ENCODE peak calls at places on chromosomes 7 and 10, in six cellular contexts. X is heart left ventricle, P is DND-41, U is dorsolateral prefrontal cortex, W is coronary artery, C is choroid plexus epithelial cell. S is an unnamed sample.

GRCh38 chr7:21550821-21551531 is 8.1 kb downstream of the DNAH11 start:
- DNase-seq in X (no peak), P (no peak), U (no peak), W (no peak), C (no peak), S (no peak)

GRCh38 chr10:80260295-80261243 is 28.9 kb downstream of the MAT1A start:
- DNase-seq in X (no peak), P (peak; percentile 39), U (no peak), W (no peak), C (peak; percentile 25), S (no peak)

GRCh38 chr7:94391716-94392390 is 2.8 kb upstream of the COL1A2 start:
- DNase-seq in X (peak; percentile 31), P (no peak), U (no peak), W (no peak), C (peak; percentile 95), S (no peak)

GRCh38 chr10:66307826-66308225 is 618.0 kb upstream of the LRRTM3 start:
- DNase-seq in X (no peak), P (no peak), U (no peak), W (no peak), C (no peak), S (no peak)

GRCh38 chr10:86670290-86670811 is 2.0 kb downstream of the LDB3 start:
- DNase-seq in X (peak; percentile 72), P (no peak), U (no peak), W (no peak), C (no peak), S (no peak)

GRCh38 chr7:55019329-55019690 is 493 bp downstream of the EGFR start:
- DNase-seq in X (peak; percentile 81), P (no peak), U (no peak), W (peak; percentile 85), C (no peak), S (no peak)

GRCh38 chr7:134844200-134844599 is 64.8 kb downstream of the CALD1 start:
- DNase-seq in X (no peak), P (no peak), U (no peak), W (no peak), C (no peak), S (no peak)

GRCh38 chr10:77513783-77514331 is 123.8 kb downstream of the KCNMA1 start:
- DNase-seq in X (peak; percentile 54), P (no peak), U (no peak), W (peak; percentile 89), C (peak; percentile 55), S (no peak)

GRCh38 chr7:69577221-69577620 is 21.1 kb upstream of the AUTS2 start:
- DNase-seq in X (no peak), P (no peak), U (no peak), W (no peak), C (no peak), S (no peak)

GRCh38 chr7:148334441-148334956 is 256.1 kb upstream of the C7orf33 start:
- DNase-seq in X (no peak), P (no peak), U (no peak), W (no peak), C (no peak), S (no peak)

GRCh38 chr7:110685899-110686298 is 405.0 kb upstream of the LRRN3 start:
- DNase-seq in X (no peak), P (no peak), U (no peak), W (no peak), C (no peak), S (no peak)

GRCh38 chr10:124589491-124590006 is 127.9 kb downstream of the LHPP start:
- DNase-seq in X (peak; percentile 28), P (no peak), U (peak; percentile 66), W (no peak), C (no peak), S (no peak)

GRCh38 chr7:3033581-3033980 is 10.1 kb downstream of the CARD11 start:
- DNase-seq in X (no peak), P (no peak), U (no peak), W (peak; percentile 28), C (no peak), S (no peak)

GRCh38 chr10:88382699-88383098 is 200.4 kb downstream of the RNLS start:
- DNase-seq in X (no peak), P (no peak), U (no peak), W (no peak), C (no peak), S (no peak)

GRCh38 chr10:88386878-88387773 is 196.0 kb downstream of the RNLS start:
- DNase-seq in X (no peak), P (peak; percentile 90), U (no peak), W (no peak), C (peak; percentile 98), S (no peak)

GRCh38 chr10:88385601-88386203 is 197.4 kb downstream of the RNLS start:
- DNase-seq in X (no peak), P (peak; percentile 94), U (no peak), W (no peak), C (no peak), S (no peak)

GRCh38 chr10:88389456-88389855 is 193.7 kb downstream of the RNLS start:
- DNase-seq in X (no peak), P (peak; percentile 72), U (no peak), W (no peak), C (peak; percentile 84), S (peak; percentile 46)

GRCh38 chr10:88386204-88386877 is 196.8 kb downstream of the RNLS start:
- DNase-seq in X (no peak), P (peak; percentile 26), U (no peak), W (no peak), C (peak; percentile 36), S (no peak)
- H3K4me3 ChIP-seq in X (no peak overlapping the region), P (peak overlapping the region; percentile 36), U (peak overlapping the region; percentile 20), W (peak overlapping the region; percentile 59), C (no peak overlapping the region), S (no peak overlapping the region)

GRCh38 chr7:44143606-44144250 is 2.6 kb upstream of the MYL7 start:
- DNase-seq in X (no peak), P (no peak), U (no peak), W (peak; percentile 40), C (no peak), S (no peak)
- TF ChIP-seq CTCF in X (no peak), P (no peak), U (no peak), W (no peak), C (no peak), S (no peak)

GRCh38 chr10:133185916-133186315 is 25.9 kb downstream of the KNDC1 start:
- DNase-seq in X (peak; percentile 23), P (no peak), U (no peak), W (no peak), C (no peak), S (no peak)
- H3K4me3 ChIP-seq in X (no peak overlapping the region), P (no peak overlapping the region), U (no peak overlapping the region), W (no peak overlapping the region), C (no peak overlapping the region), S (no peak overlapping the region)

GRCh38 chr10:69124558-69125121 is 662 bp downstream of the VPS26A start:
- DNase-seq in X (peak; percentile 63), P (peak; percentile 64), U (no peak), W (peak; percentile 77), C (peak; percentile 69), S (peak; percentile 26)

GRCh38 chr10:69123747-69124557 is at the start of gene VPS26A:
- DNase-seq in X (peak; percentile 99), P (peak; percentile 98), U (peak; percentile 99), W (peak; percentile 99), C (peak; percentile 99), S (peak; percentile 80)

GRCh38 chr10:69125554-69125953 is 1.6 kb downstream of the VPS26A start:
- DNase-seq in X (no peak), P (no peak), U (no peak), W (no peak), C (no peak), S (no peak)

GRCh38 chr10:69119896-69120295 is 4.1 kb upstream of the VPS26A start:
- DNase-seq in X (no peak), P (no peak), U (no peak), W (no peak), C (no peak), S (no peak)

GRCh38 chr10:69123306-69123746 is 652 bp upstream of the VPS26A start:
- DNase-seq in X (no peak), P (no peak), U (no peak), W (no peak), C (peak; percentile 80), S (peak; percentile 26)
- TF ChIP-seq CTCF in X (no peak), P (no peak), U (no peak), W (no peak), C (peak; percentile 68), S (no peak)

GRCh38 chr10:101295266-101295665 is 58.7 kb upstream of the BTRC start:
- DNase-seq in X (no peak), P (no peak), U (no peak), W (no peak), C (no peak), S (no peak)

GRCh38 chr10:101294109-101294508 is 59.9 kb upstream of the BTRC start:
- DNase-seq in X (no peak), P (no peak), U (no peak), W (no peak), C (no peak), S (no peak)

GRCh38 chr10:101291254-101292193 is 62.3 kb upstream of the LBX1 start:
- DNase-seq in X (peak; percentile 70), P (no peak), U (peak; percentile 62), W (no peak), C (peak; percentile 17), S (no peak)

GRCh38 chr10:101292194-101293006 is 61.6 kb upstream of the BTRC start:
- DNase-seq in X (peak; percentile 39), P (no peak), U (peak; percentile 38), W (no peak), C (peak; percentile 8), S (no peak)

DNA sequence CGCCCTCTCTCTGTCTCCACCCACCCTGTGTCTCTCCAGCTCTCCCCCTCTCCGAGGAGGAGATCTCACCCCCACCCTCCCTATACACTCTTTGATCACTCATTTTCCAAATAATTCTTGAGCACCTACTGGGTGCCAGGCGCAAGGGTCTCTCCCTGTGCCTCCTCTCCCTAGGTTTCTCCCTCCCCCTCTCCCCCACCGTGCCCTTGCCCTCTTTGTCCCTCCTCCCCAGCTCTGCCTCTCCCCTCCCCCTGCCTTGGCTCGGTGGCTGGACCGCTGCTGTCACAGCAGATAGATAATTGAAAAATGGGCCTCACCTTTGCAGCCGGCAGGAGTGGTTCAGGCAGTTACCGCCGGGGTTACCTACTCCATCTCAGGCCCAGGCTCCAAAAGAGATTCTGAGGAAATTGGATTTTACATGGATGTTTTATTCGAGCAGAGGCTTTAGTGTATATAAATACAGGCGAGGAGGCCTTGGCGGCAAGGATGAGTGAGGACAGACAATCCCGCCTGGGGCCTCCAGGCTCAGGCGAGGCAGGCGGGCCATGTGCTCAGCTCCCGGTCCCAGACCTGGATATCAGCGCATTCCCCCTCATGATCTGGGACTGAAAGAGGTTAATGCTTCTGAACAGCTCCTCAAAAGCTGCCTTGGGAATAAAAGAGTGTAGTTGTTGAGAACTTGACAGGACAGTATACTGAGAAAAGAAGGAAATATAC is 60.8 kb upstream of the BTRC start:
- DNase-seq in X (no peak), P (no peak), U (no peak), W (no peak), C (no peak), S (no peak)
- H3K4me3 ChIP-seq in X (peak overlapping the region; percentile 46), P (no peak overlapping the region), U (peak overlapping the region; percentile 64), W (peak overlapping the region; percentile 74), C (no peak overlapping the region), S (no peak overlapping the region)

S was measured in HFF-Myc.